ENCODE peak calls at places on chromosome 16, in four cellular contexts. Q is body of pancreas, E is neuronal stem cell, M is HCT116. C is an unnamed sample.

GRCh38 chr16:80546249-80546648 is 5.5 kb downstream of the DYNLRB2 start:
- DNase-seq in Q (no peak), M (no peak), E (no peak), C (no peak)

GRCh38 chr16:53913082-53913870 is 209.3 kb downstream of the FTO start:
- DNase-seq in M (no peak), Q (peak), E (no peak), C (peak)

GRCh38 chr16:52450906-52451305 is 96.0 kb downstream of the TOX3 start:
- DNase-seq in Q (no peak), E (no peak), M (no peak), C (no peak)

GRCh38 chr16:65855171-65856145 is 511.0 kb upstream of the CDH5 start:
- DNase-seq in Q (no peak), M (no peak), E (no peak), C (no peak)

GRCh38 chr16:83059237-83059636 is 432.5 kb downstream of the CDH13 start:
- DNase-seq in M (no peak), Q (no peak), E (no peak), C (no peak)

GRCh38 chr16:59181821-59182420 is 447.8 kb upstream of the GOT2 start:
- DNase-seq in Q (no peak), M (no peak), E (no peak), C (no peak)

GRCh38 chr16:71474864-71475263 is 12.8 kb upstream of the ZNF23 start:
- DNase-seq in Q (no peak), E (no peak), M (peak), C (peak)

GRCh38 chr16:81112453-81112852 is 16.3 kb upstream of the GCSH start:
- DNase-seq in Q (no peak), E (no peak), M (no peak), C (no peak)

GRCh38 chr16:1014771-1015495 is 33.4 kb downstream of the SOX8 start:
- DNase-seq in M (no peak), Q (no peak), E (no peak), C (no peak)

GRCh38 chr16:29290631-29291247 is 115.8 kb downstream of the NPIPB11 start:
- DNase-seq in E (peak), M (peak), Q (peak), C (peak)

GRCh38 chr16:88770459-88771293 is 14.3 kb downstream of the PIEZO1 start:
- DNase-seq in E (peak), M (peak), Q (peak), C (peak)

GRCh38 chr16:79008869-79009179 is 591.7 kb downstream of the MAF start:
- DNase-seq in M (no peak), Q (no peak), E (no peak), C (peak)

GRCh38 chr16:80862153-80862552 is 57.8 kb upstream of the CDYL2 start:
- DNase-seq in Q (peak), M (no peak), E (no peak), C (no peak)

GRCh38 chr16:89140981-89141883 is 30.3 kb upstream of the CDH15 start:
- DNase-seq in Q (no peak), E (no peak), M (no peak), C (no peak)

GRCh38 chr16:1723450-1724147 is 17.6 kb downstream of the MAPK8IP3 start:
- DNase-seq in E (no peak), Q (peak), M (no peak), C (peak)

GRCh38 chr16:28495098-28495793 is 803 bp downstream of the APOBR start:
- DNase-seq in E (no peak), M (no peak), Q (no peak), C (no peak)

DNA sequence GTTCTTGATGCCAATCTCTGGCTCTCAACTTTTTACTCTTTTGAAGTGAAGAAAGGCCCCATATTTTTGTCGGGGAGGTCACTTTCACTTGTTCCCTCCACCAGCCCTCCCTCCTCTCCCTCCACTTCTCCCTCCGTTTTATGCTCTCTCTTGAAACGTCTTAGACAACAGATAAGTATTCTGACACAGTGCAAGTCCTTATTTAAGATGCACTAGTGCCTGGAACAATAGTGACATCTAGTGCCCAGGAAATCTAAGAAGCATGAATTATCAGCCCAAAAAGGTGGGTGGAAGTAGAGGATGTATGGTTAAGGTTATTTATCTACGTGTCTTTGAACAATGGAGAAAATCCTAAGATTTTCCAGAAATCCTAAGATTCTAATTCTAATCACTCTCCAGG is 17.9 kb downstream of the PSME3IP1 start:
- DNase-seq in E (peak), Q (no peak), M (peak), C (peak)
- H3K27ac ChIP-seq in E (no peak), Q (no peak), M (no peak), C (no peak)

DNA sequence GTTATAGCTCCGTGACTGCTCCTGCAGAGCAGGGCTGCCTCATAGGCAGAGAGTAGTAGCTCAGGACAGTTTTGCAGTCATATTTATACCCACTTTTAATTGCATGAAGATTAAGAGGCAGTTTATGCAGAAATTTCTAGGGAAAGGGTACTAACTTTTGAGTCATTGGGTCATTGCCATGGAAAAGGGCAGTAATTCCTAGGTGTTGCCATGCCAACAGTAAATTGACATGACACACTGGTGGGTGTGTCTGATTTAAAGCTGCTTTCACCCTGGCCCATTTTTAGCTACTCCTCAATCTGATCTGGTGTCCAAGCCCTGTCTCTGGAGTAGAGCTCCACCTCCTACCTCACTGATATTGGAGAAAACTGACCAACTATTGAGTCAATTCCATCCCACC is 161.5 kb upstream of the ZKSCAN2 start:
- DNase-seq in E (no peak), M (no peak), Q (no peak), C (no peak)
- H3K27ac ChIP-seq in E (no peak), M (no peak), Q (no peak), C (no peak)

DNA sequence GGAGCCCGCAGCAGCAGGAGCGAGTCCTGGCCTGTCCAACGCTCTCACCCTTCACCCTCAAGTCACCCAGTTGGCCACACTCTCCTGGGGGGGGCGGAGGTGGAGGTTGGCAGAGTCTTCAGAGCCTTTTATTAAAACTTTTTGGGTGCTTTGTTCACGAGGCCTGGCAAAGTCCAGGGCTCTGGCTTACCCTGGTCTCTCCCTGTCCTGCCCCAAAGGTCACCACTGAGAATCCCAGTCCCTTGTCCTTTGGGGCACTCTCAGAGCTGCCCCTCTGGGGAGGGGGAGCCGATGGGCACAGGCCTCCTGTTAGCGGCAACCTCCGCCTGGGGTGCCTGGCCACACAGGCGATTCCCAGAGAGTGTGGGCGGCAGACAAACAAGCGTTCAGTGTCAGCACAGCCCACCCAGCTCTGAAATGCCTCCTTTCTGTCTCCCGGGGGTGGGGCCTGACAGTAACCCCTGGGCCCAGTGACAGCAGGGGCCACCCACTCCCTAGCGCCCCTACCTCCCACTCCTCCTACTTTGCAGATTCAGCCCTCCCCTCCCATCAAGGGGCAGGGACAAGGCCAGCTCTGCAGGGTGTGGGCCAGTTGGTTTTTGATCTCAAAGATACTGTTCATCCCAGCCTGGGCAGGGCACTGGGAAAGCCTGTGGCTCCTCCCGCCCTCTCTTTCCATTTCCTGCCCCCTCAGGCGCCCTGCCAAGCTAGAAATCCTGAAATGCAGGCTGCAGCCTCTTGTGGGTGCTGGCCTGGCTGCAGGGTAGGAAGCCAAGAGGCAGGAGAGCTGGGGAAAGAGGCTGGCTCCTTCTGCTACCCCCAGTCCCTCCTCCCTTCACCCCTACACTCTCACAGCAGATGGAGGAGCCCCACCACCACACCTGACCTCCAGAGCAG is 36.6 kb upstream of the EMP2 start:
- DNase-seq in M (peak), E (no peak), Q (peak), C (no peak)
- H3K27ac ChIP-seq in M (no peak), E (no peak), Q (no peak), C (no peak)

GRCh38 chr16:20647736-20648135 is 49.7 kb downstream of the ACSM1 start:
- DNase-seq in M (no peak), Q (no peak), E (no peak), C (no peak)

DNA sequence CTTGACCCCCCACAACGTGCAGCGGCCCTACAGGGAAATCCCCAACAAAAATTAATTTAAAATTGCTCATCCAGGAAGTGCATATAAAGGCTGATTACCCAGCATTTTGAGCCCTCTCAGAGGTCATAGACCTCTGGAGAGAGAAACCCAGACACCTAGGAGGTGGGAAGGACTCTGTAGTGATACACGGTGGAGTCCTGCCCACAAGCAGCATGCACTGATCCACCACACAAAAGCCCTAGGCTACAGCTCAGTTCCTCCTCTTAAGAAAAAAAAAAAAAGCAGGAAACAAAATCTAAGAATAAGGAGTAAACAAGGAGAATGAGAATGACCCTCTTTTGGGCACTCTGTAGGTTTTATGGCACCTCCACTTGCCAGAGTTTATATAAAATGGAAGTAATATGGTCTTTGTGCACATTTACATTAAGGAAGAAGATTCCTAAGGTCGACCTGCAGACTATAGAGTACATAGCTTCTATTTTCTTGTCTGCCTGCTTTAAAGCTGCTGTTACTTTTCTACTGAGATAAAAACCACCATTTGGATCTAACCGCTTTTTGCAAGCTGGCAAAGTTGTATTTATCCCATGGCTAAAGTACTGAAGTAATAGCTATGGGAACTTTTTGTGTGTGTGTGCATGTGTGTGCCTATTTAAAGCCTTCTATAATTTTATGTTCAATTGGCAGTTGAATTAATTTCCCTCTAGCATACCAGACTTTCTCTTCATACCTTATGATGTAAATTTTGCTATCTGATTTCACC is 46.9 kb downstream of the ACSM1 start:
- DNase-seq in E (no peak), M (no peak), Q (no peak), C (no peak)
- H3K27ac ChIP-seq in E (no peak), M (no peak), Q (no peak), C (no peak)

GRCh38 chr16:56640076-56640475 is 1.6 kb downstream of the MT1A start:
- DNase-seq in M (no peak), Q (no peak), E (no peak), C (no peak)
- H3K27ac ChIP-seq in M (no peak), Q (no peak), E (no peak), C (no peak)

DNA sequence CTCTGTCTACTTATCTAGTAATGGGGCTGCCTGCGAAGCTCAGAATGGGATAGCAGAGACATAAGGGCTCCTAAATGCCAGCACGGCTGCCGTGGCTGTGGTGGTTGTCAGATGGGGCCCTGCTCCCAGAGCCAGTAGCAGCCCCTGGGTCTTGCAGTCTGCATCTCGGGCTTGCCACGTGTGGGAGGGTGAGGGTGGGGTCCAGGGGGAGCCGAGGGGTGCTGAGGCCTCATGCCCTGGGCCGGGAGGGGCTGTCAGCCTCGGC is 88.8 kb upstream of the GSE1 start:
- DNase-seq in Q (no peak), E (no peak), M (no peak), C (no peak)
- H3K27ac ChIP-seq in Q (peak), E (no peak), M (no peak), C (no peak)

DNA sequence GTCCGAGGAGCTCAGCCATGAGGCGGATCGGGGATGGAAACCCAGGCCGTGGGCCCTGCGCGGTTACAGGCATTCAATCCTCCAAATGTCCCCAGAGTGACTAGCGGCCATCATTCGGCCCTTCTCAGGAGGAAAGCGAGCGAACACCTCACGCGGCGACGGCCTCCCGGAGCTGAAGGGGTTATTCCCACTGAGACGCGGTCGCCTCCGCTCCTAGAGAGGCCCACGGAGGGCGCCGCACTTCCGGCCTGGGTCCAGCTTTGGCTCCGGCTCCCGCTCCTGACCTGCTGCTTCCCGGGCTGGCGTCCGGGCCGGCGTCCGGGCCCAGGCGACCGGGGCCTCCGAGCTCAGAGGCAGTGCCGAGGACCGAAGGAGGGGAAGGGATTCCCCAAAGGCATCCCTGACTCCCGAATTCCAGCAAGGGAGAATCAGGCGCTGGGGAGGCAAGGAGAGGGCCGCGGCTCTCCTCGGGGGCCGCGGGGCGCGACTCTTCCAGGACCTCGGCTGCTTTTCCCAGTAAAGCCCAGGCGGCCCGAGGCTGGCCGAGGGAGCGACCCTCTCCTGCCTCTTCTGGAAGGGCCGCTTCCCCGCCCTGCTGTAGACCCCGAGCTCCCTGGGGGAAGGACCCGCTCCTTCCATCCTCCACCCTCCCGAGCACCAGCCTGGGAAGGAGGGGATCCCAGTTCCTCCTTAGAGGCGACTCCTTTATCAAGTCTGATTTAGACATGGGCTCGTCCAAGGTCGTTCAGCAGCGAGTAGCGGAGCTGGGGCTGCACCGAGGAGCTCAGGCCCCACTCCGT is 18.6 kb upstream of the ZNF629 start:
- DNase-seq in M (peak), Q (peak), E (peak), C (peak)
- H3K27ac ChIP-seq in M (peak), Q (peak), E (peak), C (peak)